ENCODE peak calls at places on chromosomes 11 and 22, in ten cellular contexts. D is sciatic nerve; S is esophagus muscularis mucosa; K is lower leg skin; A is dermis microvascular lymphatic vessel endothelial cell; I is amniotic stem cell; B is CD8-positive, alpha-beta memory T cell; G is breast epithelium; Z is pulmonary artery endothelial cell; N is tibial nerve. M is an unnamed sample.

GRCh38 chr11:1199689-1200610 is 22.9 kb upstream of the MUC5B start:
- DNase-seq in D (peak), S (no peak), K (no peak), A (no peak), I (no peak), B (no peak), G (peak), Z (no peak), N (no peak), M (no peak)

GRCh38 chr11:120180571-120181445 is 30.0 kb upstream of the OAF start:
- DNase-seq in D (peak), S (peak), K (peak), A (no peak), I (no peak), B (no peak), G (no peak), Z (no peak), N (no peak), M (no peak)

GRCh38 chr11:16611395-16612233 is 126.8 kb upstream of the C11orf58 start:
- DNase-seq in D (no peak), S (no peak), K (no peak), A (no peak), I (no peak), B (no peak), G (no peak), Z (no peak), N (no peak), M (no peak)

GRCh38 chr22:24824250-24824649 is 18.2 kb downstream of the SGSM1 start:
- DNase-seq in D (no peak), S (no peak), K (no peak), A (no peak), I (no peak), B (no peak), G (no peak), Z (no peak), N (no peak), M (no peak)

GRCh38 chr11:86949995-86950993 is 4.9 kb downstream of the FZD4 start:
- DNase-seq in D (no peak), S (no peak), K (no peak), A (no peak), I (no peak), B (no peak), G (no peak), Z (no peak), N (no peak), M (no peak)

GRCh38 chr11:123020968-123021367 is 39.3 kb upstream of the BSX start:
- DNase-seq in D (no peak), S (no peak), K (no peak), A (peak), I (peak), B (no peak), G (no peak), Z (peak), N (no peak), M (no peak)

GRCh38 chr22:33126881-33127280 is 68.7 kb upstream of the SYN3 start:
- DNase-seq in D (no peak), S (no peak), K (no peak), A (no peak), I (no peak), B (no peak), G (no peak), Z (no peak), N (no peak), M (no peak)

GRCh38 chr11:2653930-2654739 is 45.7 kb downstream of the KCNQ1OT1 start:
- DNase-seq in D (peak), S (peak), K (no peak), A (no peak), I (no peak), B (no peak), G (no peak), Z (no peak), N (no peak), M (no peak)

GRCh38 chr22:23553922-23554870 is 25.9 kb downstream of the IGLL1 start:
- DNase-seq in D (peak), S (no peak), K (no peak), A (no peak), I (no peak), B (no peak), G (peak), Z (no peak), N (no peak), M (no peak)

GRCh38 chr22:48275412-48275811 is 1513.0 kb downstream of the TBC1D22A start:
- DNase-seq in D (no peak), S (no peak), K (no peak), A (no peak), I (no peak), B (no peak), G (no peak), Z (no peak), N (no peak), M (no peak)

GRCh38 chr11:9089636-9090035 is 1.8 kb downstream of the SCUBE2 start:
- DNase-seq in D (no peak), S (peak), K (no peak), A (no peak), I (no peak), B (no peak), G (no peak), Z (no peak), N (no peak), M (no peak)